ENCODE peak calls at places on chromosomes 2 and 18, in seven cellular contexts. O is LHCN-M2, E is WTC11, M is mucosa of gallbladder, S is H4, Y is neural progenitor cell, H is GM12864. G is an unnamed sample.
A peak's percentile ranks its signal among the peaks of the same experiment; 100 is the strongest.

GRCh38 chr2:196967126-196967525 is 40.6 kb upstream of the PGAP1 start:
- DNase-seq in O (peak; percentile 87), E (no peak), M (no peak), S (peak; percentile 58), Y (peak; percentile 29), H (no peak), G (no peak)

GRCh38 chr2:68487773-68488355 is 20.5 kb downstream of the APLF start:
- DNase-seq in O (peak; percentile 38), E (no peak), M (no peak), S (peak; percentile 19), Y (peak; percentile 9), H (no peak), G (no peak)

GRCh38 chr2:196390243-196391148 is 219.1 kb upstream of the STK17B start:
- DNase-seq in O (no peak), E (no peak), M (no peak), S (no peak), Y (no peak), H (no peak), G (no peak)

GRCh38 chr2:67256892-67257291 is 140.2 kb upstream of the ETAA1 start:
- DNase-seq in O (no peak), E (no peak), M (no peak), S (no peak), Y (no peak), H (no peak), G (no peak)

GRCh38 chr2:100142393-100142792 is at the start of gene AFF3:
- DNase-seq in O (no peak), E (no peak), M (no peak), S (no peak), Y (no peak), H (peak; percentile 85), G (peak; percentile 14)

GRCh38 chr2:239523944-239524310 is 123.1 kb upstream of the HDAC4 start:
- DNase-seq in O (no peak), E (no peak), M (no peak), S (no peak), Y (no peak), H (no peak), G (no peak)

GRCh38 chr18:36075862-36076587 is 8.7 kb upstream of the RPRD1A start:
- DNase-seq in O (peak; percentile 62), E (no peak), M (no peak), S (peak; percentile 95), Y (no peak), H (no peak), G (no peak)

GRCh38 chr2:60485055-60485454 is 68.4 kb downstream of the BCL11A start:
- DNase-seq in O (no peak), E (no peak), M (no peak), S (no peak), Y (no peak), H (no peak), G (no peak)

GRCh38 chr2:237431372-237431771 is 17.4 kb upstream of the COL6A3 start:
- DNase-seq in O (peak; percentile 91), E (no peak), M (no peak), S (no peak), Y (no peak), H (no peak), G (no peak)

GRCh38 chr2:58425368-58425767 is 184.2 kb upstream of the FANCL start:
- DNase-seq in O (no peak), E (no peak), M (no peak), S (no peak), Y (no peak), H (no peak), G (no peak)

GRCh38 chr2:212683346-212683745 is 144.7 kb upstream of the ERBB4 start:
- DNase-seq in O (peak; percentile 32), E (no peak), M (no peak), S (peak; percentile 7), Y (no peak), H (no peak), G (no peak)

GRCh38 chr18:79887181-79888000 is 64.1 kb downstream of the SLC66A2 start:
- DNase-seq in O (no peak), E (no peak), M (no peak), S (no peak), Y (no peak), H (no peak), G (no peak)

GRCh38 chr18:48199399-48199798 is 209.8 kb downstream of the ZBTB7C start:
- DNase-seq in O (no peak), E (no peak), M (no peak), S (no peak), Y (no peak), H (no peak), G (no peak)